ENCODE peak calls at places on chromosome 12, in six cellular contexts. K, L, P, N, X and C are unnamed samples.

GRCh38 chr12:40970320-40970907 is 217.7 kb upstream of the PDZRN4 start:
- DNase-seq in K (no peak), L (no peak), P (no peak), N (peak), X (peak), C (no peak)

GRCh38 chr12:108542320-108542719 is 18.7 kb downstream of the SART3 start:
- DNase-seq in K (no peak), L (no peak), P (no peak), N (no peak), X (no peak), C (no peak)

GRCh38 chr12:65756956-65757511 is 67.2 kb upstream of the HMGA2 start:
- DNase-seq in K (no peak), L (no peak), P (peak), N (no peak), X (no peak), C (no peak)

GRCh38 chr12:31326689-31327659 is 1.0 kb upstream of the SINHCAF start:
- DNase-seq in K (no peak), L (no peak), P (no peak), N (no peak), X (no peak), C (no peak)

GRCh38 chr12:52215587-52216031 is 17.4 kb upstream of the KRT7 start:
- DNase-seq in K (no peak), L (peak), P (no peak), N (peak), X (peak), C (no peak)

GRCh38 chr12:4824415-4824814 is 85.3 kb upstream of the KCNA1 start:
- DNase-seq in K (no peak), L (no peak), P (no peak), N (no peak), X (no peak), C (no peak)

GRCh38 chr12:41527529-41528116 is 339.5 kb downstream of the PDZRN4 start:
- DNase-seq in K (no peak), L (no peak), P (no peak), N (no peak), X (no peak), C (no peak)

GRCh38 chr12:25295361-25295760 is 44.6 kb upstream of the KRAS start:
- DNase-seq in K (no peak), L (no peak), P (no peak), N (no peak), X (no peak), C (no peak)

GRCh38 chr12:107320929-107321618 is 227.7 kb upstream of the CRY1 start:
- DNase-seq in K (peak), L (peak), P (no peak), N (no peak), X (no peak), C (no peak)

GRCh38 chr12:106019130-106019529 is 119.6 kb downstream of the NUAK1 start:
- DNase-seq in K (no peak), L (no peak), P (no peak), N (no peak), X (no peak), C (no peak)

GRCh38 chr12:44812062-44812461 is 64.1 kb downstream of the NELL2 start:
- DNase-seq in K (no peak), L (no peak), P (no peak), N (no peak), X (no peak), C (no peak)

GRCh38 chr12:92065018-92065499 is 80.6 kb downstream of the BTG1 start:
- DNase-seq in K (no peak), L (no peak), P (peak), N (no peak), X (peak), C (no peak)

GRCh38 chr12:49225551-49226166 is 36.8 kb upstream of the TUBA1A start:
- DNase-seq in K (no peak), L (no peak), P (no peak), N (no peak), X (no peak), C (peak)

GRCh38 chr12:40034712-40035111 is 71.2 kb downstream of the SLC2A13 start:
- DNase-seq in K (no peak), L (no peak), P (no peak), N (no peak), X (no peak), C (no peak)

GRCh38 chr12:47419500-47419899 is 286.3 kb downstream of the RPAP3 start:
- DNase-seq in K (no peak), L (no peak), P (no peak), N (no peak), X (no peak), C (no peak)

GRCh38 chr12:82461393-82461792 is 103.1 kb downstream of the METTL25 start:
- DNase-seq in K (no peak), L (no peak), P (no peak), N (no peak), X (peak), C (no peak)

GRCh38 chr12:125371023-125371422 is 305.8 kb downstream of the AACS start:
- DNase-seq in K (no peak), L (no peak), P (no peak), N (no peak), X (no peak), C (no peak)

GRCh38 chr12:57764662-57765002 is 2.2 kb downstream of the CYP27B1 start:
- DNase-seq in K (peak), L (no peak), P (no peak), N (no peak), X (no peak), C (no peak)

GRCh38 chr12:20520572-20520971 is 152.2 kb downstream of the PDE3A start:
- DNase-seq in K (no peak), L (no peak), P (no peak), N (no peak), X (no peak), C (no peak)

GRCh38 chr12:46342562-46343033 is 30.0 kb downstream of the SLC38A2 start:
- DNase-seq in K (peak), L (no peak), P (no peak), N (no peak), X (peak), C (peak)

GRCh38 chr12:42761601-42762350 is 172.2 kb upstream of the PRICKLE1 start:
- DNase-seq in K (no peak), L (no peak), P (no peak), N (no peak), X (no peak), C (no peak)

GRCh38 chr12:2795291-2796186 is 769 bp downstream of the FKBP4 start:
- DNase-seq in K (peak), L (peak), P (no peak), N (peak), X (peak), C (peak)
- TF ChIP-seq POLR2AphosphoS5 in K (no peak), L (no peak), P (no peak), N (no peak), X (peak), C (no peak)

DNA sequence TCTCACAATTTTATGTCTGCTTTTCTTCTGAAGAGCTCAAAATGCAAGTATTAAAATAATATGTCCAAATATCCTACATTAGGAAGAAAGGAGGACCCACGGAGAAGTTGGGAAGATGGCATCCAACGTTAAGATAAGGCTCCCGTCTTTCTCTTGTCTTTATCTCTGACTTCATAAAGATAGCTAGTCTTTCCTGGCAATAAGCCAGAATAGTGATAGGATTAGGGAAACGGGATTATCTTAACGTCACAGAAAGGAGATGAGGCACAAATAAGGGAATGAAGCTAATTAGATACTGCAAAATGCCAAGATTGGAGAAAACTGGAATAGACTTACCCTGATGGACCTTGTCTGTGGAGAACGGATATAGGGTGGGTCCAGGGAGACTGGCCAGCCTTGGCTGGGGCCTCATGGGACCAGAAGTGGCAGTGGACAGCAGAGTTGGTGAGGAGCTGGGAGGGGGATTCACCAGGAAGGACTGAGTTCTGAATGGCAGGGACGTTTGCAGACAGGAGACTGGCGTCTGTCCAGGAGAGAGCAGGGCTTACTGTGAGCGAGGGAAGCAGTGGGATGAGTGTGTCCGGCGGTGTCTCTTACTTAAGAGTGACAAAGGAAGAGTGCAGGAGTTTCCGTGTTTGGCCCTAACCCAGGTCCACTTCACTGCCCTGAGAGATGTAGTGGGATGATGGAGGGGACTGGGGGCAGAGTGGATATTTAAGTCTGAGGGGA is 119.9 kb downstream of the CACNA1C start:
- DNase-seq in K (no peak), L (no peak), P (no peak), N (no peak), X (no peak), C (no peak)
- H3K27ac ChIP-seq in K (no peak), L (no peak), P (no peak), N (no peak), X (no peak), C (no peak)

DNA sequence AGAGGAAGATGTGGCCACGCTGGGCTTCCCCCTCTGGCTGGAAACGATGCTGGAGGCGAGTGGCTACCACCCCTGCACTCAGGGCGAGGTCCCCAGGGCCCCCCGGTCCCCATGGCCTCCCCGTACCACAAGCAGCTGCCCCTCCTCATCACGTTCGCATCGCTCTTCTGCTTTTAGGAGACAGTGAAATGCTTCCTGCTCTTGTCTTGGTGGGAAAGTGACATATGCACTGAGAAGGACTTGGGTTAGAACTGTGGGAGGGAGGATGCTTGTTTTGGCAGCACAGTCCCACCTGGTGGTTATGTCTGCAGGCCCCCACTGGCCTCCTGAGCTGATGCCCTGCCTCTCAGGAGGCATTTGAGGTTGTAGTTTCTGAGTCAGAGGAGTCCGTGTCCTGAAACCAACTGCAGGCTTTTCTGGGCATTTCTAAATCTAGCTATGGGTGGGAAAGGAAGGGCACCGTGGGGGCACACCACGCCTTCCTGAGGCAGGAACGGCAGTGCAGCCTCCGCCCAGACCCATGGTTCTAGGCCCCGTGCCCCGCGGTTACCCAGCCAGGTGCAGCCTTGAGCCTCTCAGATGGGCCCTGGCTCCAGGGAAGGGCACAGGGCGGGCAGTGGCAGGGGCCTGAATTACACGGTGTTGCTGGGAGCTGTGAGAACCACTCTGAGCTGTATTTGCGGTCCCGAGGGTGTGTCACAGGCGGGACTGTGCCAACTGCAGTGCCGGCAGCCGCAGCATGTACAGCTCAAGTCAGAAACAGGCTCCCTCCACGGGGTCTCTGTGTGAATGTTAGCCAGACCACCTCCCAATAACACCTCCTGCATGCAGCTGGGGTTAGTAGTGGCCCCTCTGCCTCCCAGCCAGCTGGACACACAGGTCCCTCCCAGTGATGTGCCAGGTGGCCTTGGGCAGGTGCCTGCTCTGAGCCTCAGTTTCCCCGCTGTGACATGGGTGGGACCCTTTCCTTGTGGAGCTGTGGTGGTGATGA is 139.5 kb downstream of the ADGRD1 start:
- DNase-seq in K (no peak), L (no peak), P (peak), N (no peak), X (no peak), C (no peak)
- TF ChIP-seq GABPA in K (no peak), L (no peak), P (no peak), N (no peak), X (no peak), C (no peak)

GRCh38 chr12:121803861-121804416 is at the start of gene SETD1B:
- DNase-seq in K (no peak), L (peak), P (no peak), N (peak), X (no peak), C (peak)
- TF ChIP-seq POLR2AphosphoS5 in K (no peak), L (no peak), P (no peak), N (peak), X (no peak), C (peak)

DNA sequence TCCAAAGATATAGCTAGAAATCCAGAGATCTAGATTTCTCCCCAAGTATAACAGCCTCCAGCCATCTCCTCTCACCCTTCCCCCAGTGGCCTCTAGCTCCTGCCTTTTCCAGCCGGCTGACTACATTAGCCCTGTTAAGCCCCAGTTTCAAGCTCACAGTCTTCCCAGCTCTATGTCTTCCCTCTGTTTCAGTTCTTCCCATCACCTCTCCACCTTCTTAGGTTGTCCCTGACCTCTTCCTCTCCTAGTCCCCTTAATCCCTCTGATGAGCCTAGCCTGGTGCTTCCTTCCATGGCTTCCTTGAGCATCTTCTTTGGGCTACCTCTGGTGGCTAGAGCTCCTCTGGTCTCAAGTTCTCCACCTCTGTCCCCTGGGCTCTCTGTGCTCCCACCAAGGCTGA is 944 bp upstream of the GDF11 start:
- DNase-seq in K (no peak), L (no peak), P (no peak), N (no peak), X (no peak), C (no peak)
- H3K27ac ChIP-seq in K (no peak), L (no peak), P (no peak), N (no peak), X (no peak), C (no peak)